ENCODE peak calls at places on chromosomes 16 and 17, in five cellular contexts. V, R, I, O and W are unnamed samples.

GRCh38 chr17:27545562-27546229 is 85.3 kb upstream of the LGALS9 start:
- DNase-seq in V (no peak), R (no peak), I (no peak), O (no peak), W (no peak)

GRCh38 chr16:1871974-1872635 is at the start of gene MEIOB:
- DNase-seq in V (no peak), R (no peak), I (peak), O (peak), W (no peak)

GRCh38 chr16:1019234-1019933 is 37.8 kb downstream of the SOX8 start:
- DNase-seq in V (no peak), R (no peak), I (no peak), O (no peak), W (no peak)

GRCh38 chr16:5820472-5820871 is 722.9 kb upstream of the EEF2KMT start:
- DNase-seq in V (no peak), R (no peak), I (peak), O (no peak), W (no peak)

GRCh38 chr17:69047368-69048263 is 13.1 kb downstream of the ABCA9 start:
- DNase-seq in V (peak), R (no peak), I (peak), O (no peak), W (no peak)

GRCh38 chr17:1813088-1813487 is 16.6 kb downstream of the SMYD4 start:
- DNase-seq in V (no peak), R (no peak), I (no peak), O (no peak), W (no peak)

GRCh38 chr17:76736349-76737081 is 616 bp downstream of the SRSF2 start:
- DNase-seq in V (peak), R (peak), I (peak), O (peak), W (no peak)

GRCh38 chr16:54928421-54929089 is 2.1 kb upstream of the IRX5 start:
- DNase-seq in V (peak), R (no peak), I (peak), O (peak), W (no peak)

GRCh38 chr17:21419299-21420239 is 43.4 kb downstream of the KCNJ12 start:
- DNase-seq in V (no peak), R (no peak), I (no peak), O (no peak), W (no peak)

GRCh38 chr17:67519801-67520251 is 142.7 kb downstream of the PITPNC1 start:
- DNase-seq in V (no peak), R (no peak), I (no peak), O (peak), W (no peak)

GRCh38 chr17:56638536-56639177 is 45.2 kb downstream of the NOG start:
- DNase-seq in V (no peak), R (no peak), I (no peak), O (no peak), W (no peak)